ENCODE peak calls at places on chromosomes 2 and 18, in five cellular contexts. U, T, P, V and L are unnamed samples. For H3K27me3, the result is how much of the 10 kb centered on the place peaks cover.

GRCh38 chr18:56637897-56638231 is 528 bp downstream of the TXNL1 start:
- DNase-seq in U (peak), T (no peak), P (peak), V (no peak), L (no peak)

GRCh38 chr2:173982182-173982714 is 17.1 kb upstream of the SP3 start:
- DNase-seq in U (no peak), T (no peak), P (no peak), V (no peak), L (no peak)

GRCh38 chr2:128155970-128156369 is 65.0 kb downstream of the UGGT1 start:
- DNase-seq in U (no peak), T (no peak), P (no peak), V (no peak), L (no peak)

GRCh38 chr2:96321230-96322103 is 3.6 kb upstream of the ITPRIPL1 start:
- DNase-seq in U (peak), T (no peak), P (peak), V (peak), L (peak)

GRCh38 chr2:43097650-43098049 is 128.8 kb downstream of the ZFP36L2 start:
- DNase-seq in U (no peak), T (no peak), P (no peak), V (no peak), L (no peak)

GRCh38 chr2:237511421-237511820 is 24.4 kb downstream of the MLPH start:
- DNase-seq in U (no peak), T (no peak), P (no peak), V (peak), L (no peak)

GRCh38 chr2:74361327-74361726 is 18.1 kb upstream of the SLC4A5 start:
- DNase-seq in U (no peak), T (no peak), P (no peak), V (no peak), L (no peak)

GRCh38 chr2:1736997-1737480 is 7.3 kb downstream of the PXDN start:
- DNase-seq in U (no peak), T (peak), P (no peak), V (peak), L (peak)

GRCh38 chr2:109402180-109402579 is 211.6 kb downstream of the SEPTIN10 start:
- DNase-seq in U (no peak), T (peak), P (no peak), V (no peak), L (peak)

GRCh38 chr2:204982303-204982702 is 437.0 kb downstream of the PARD3B start:
- DNase-seq in U (no peak), T (no peak), P (peak), V (peak), L (no peak)

GRCh38 chr2:120552079-120552478 is 183.6 kb upstream of the GLI2 start:
- DNase-seq in U (no peak), T (no peak), P (no peak), V (no peak), L (no peak)
- H3K27me3 ChIP-seq in U (under half), T (under half), P (half or more), V (under half), L (under half)

DNA sequence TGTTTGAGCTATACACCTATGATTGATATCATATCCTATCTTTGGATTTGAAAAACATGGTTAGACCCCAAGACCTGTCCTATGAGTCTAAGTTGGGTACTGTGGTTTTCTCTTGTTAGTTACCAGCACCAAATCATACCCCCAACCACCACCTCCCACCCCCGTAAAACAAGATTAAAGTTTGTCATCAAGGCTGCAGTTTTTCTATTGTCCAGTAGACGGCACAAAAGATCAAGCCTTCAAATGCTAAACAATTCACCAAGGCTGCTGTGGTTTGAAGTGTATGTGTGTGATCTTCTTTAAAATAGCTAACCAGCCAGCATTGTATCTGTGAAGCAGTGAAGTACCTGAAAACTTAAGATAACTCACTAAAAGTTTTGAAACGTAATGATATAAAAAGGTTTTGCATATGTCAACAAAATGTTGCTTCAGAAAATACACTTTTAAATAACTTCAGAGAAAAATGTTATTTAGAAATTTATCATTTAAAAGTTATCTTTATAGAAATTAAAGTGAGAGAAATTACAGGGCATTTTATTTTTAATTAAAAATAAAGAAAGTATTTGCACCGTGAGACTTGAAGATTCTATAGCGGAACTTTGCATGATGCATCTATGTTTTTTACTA is 5.8 kb upstream of the MEIS1 start:
- DNase-seq in U (no peak), T (peak), P (peak), V (peak), L (no peak)
- H3K4me3 ChIP-seq in U (no peak), T (no peak), P (no peak), V (no peak), L (no peak)

GRCh38 chr18:75344161-75344560 is 83.3 kb downstream of the SMIM21 start:
- DNase-seq in U (no peak), T (no peak), P (no peak), V (no peak), L (no peak)

GRCh38 chr18:75340206-75340605 is 87.3 kb downstream of the SMIM21 start:
- DNase-seq in U (no peak), T (no peak), P (no peak), V (no peak), L (no peak)

GRCh38 chr18:75343389-75343788 is 84.1 kb downstream of the SMIM21 start:
- DNase-seq in U (no peak), T (no peak), P (peak), V (no peak), L (no peak)

GRCh38 chr18:75341267-75341666 is 86.2 kb downstream of the SMIM21 start:
- DNase-seq in U (no peak), T (no peak), P (peak), V (no peak), L (no peak)

GRCh38 chr18:75341897-75342296 is 85.6 kb downstream of the SMIM21 start:
- DNase-seq in U (no peak), T (no peak), P (no peak), V (no peak), L (no peak)
- H3K27me3 ChIP-seq in U (under half), T (under half), P (under half), V (under half), L (under half)

GRCh38 chr2:44280869-44281268 is 5.6 kb downstream of the SLC3A1 start:
- DNase-seq in U (no peak), T (no peak), P (no peak), V (no peak), L (no peak)

GRCh38 chr2:44273076-44273475 is 2.2 kb upstream of the SLC3A1 start:
- DNase-seq in U (no peak), T (no peak), P (no peak), V (no peak), L (no peak)

GRCh38 chr2:44275915-44276279 is 617 bp downstream of the SLC3A1 start:
- DNase-seq in U (no peak), T (peak), P (no peak), V (peak), L (no peak)

GRCh38 chr2:44273596-44273995 is 1.7 kb upstream of the SLC3A1 start:
- DNase-seq in U (no peak), T (no peak), P (no peak), V (peak), L (no peak)

GRCh38 chr2:44277541-44277940 is 2.3 kb downstream of the SLC3A1 start:
- DNase-seq in U (no peak), T (no peak), P (no peak), V (no peak), L (peak)
- H3K4me3 ChIP-seq in U (no peak), T (no peak), P (no peak), V (no peak), L (no peak)

DNA sequence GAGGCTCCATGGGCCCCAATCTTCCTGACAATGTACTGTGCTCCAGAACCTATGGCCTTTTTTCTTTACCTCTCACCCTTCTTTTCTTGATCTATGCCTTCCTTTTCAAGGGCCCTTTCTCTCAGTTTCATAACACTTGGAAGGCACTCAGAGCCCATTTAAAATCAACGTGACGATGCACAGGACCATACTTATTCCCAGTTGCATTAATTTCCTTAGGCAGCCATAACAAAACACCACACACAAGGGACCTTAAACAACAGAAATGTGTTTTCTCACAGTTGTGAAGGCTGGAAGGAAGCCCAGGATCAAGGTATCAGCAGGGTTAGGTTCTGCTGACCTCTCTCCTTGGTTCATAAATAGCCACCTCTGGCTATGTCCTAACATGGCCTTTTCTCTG is 414.0 kb upstream of the TNP1 start:
- DNase-seq in U (no peak), T (no peak), P (no peak), V (no peak), L (no peak)
- H3K27me3 ChIP-seq in U (under half), T (under half), P (half or more), V (under half), L (under half)

GRCh38 chr2:189835855-189836558 is 51.8 kb downstream of the PMS1 start:
- DNase-seq in U (no peak), T (no peak), P (no peak), V (peak), L (no peak)
- H3K4me3 ChIP-seq in U (no peak), T (no peak), P (no peak), V (peak), L (no peak)

DNA sequence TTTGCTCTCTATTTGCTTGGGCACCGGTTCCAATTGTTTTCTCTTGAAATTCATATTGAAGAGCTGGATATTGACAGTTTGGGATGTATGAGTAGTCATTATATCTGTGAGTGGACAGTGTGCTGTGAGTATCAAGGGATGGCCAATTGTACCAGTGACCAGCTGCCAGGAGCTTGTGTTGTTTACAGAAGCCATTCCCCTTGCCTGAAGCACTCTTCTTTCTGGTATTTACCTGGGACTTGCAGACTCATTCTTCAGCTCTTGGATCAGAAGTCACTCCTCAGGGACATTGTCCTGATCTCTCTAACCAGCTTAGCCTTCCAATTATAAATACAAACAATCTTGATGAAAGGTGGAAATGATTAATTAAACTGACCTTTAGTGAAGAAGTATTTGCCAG is 438.3 kb upstream of the LRATD1 start:
- DNase-seq in U (no peak), T (no peak), P (no peak), V (no peak), L (no peak)
- H3K27me3 ChIP-seq in U (under half), T (under half), P (under half), V (under half), L (under half)

GRCh38 chr2:33782395-33783239 is 183.5 kb upstream of the FAM98A start:
- DNase-seq in U (no peak), T (no peak), P (peak), V (no peak), L (no peak)

GRCh38 chr2:33788044-33788443 is 188.9 kb upstream of the FAM98A start:
- DNase-seq in U (no peak), T (no peak), P (no peak), V (peak), L (peak)

GRCh38 chr2:33784488-33784887 is 185.4 kb upstream of the FAM98A start:
- DNase-seq in U (no peak), T (no peak), P (no peak), V (peak), L (no peak)

GRCh38 chr2:33786881-33787280 is 187.8 kb upstream of the FAM98A start:
- DNase-seq in U (no peak), T (no peak), P (no peak), V (peak), L (no peak)

GRCh38 chr2:33785201-33786106 is 186.4 kb upstream of the FAM98A start:
- DNase-seq in U (no peak), T (no peak), P (no peak), V (peak), L (peak)
- H3K4me3 ChIP-seq in U (no peak), T (no peak), P (no peak), V (no peak), L (no peak)